ENCODE peak calls at places on chromosomes 2 and 18, in five cellular contexts. One of them, this sample, is unnamed.

GRCh38 chr2:60411295-60411694 is 142.2 kb downstream of the BCL11A start:
- DNase-seq in retinal pigment epithelial cell: no peak
- DNase-seq in activated B cell treated with CpG ODN at 0.5 μM for 24 hours: no peak
- DNase-seq in HFFc6: no peak
- DNase-seq in endodermal cell: no peak
- DNase-seq in this sample: no peak

GRCh38 chr2:217916504-217917254 is 86.1 kb downstream of the TNS1 start:
- DNase-seq in retinal pigment epithelial cell: no peak
- DNase-seq in activated B cell treated with CpG ODN at 0.5 μM for 24 hours: no peak
- DNase-seq in HFFc6: no peak
- DNase-seq in endodermal cell: no peak
- DNase-seq in this sample: no peak

GRCh38 chr2:17592731-17593409 is 52.4 kb downstream of the VSNL1 start:
- DNase-seq in retinal pigment epithelial cell: no peak
- DNase-seq in HFFc6: no peak
- DNase-seq in activated B cell treated with CpG ODN at 0.5 μM for 24 hours: no peak
- DNase-seq in endodermal cell: no peak
- DNase-seq in this sample: no peak

GRCh38 chr18:62505669-62506494 is 16.9 kb upstream of the ZCCHC2 start:
- DNase-seq in activated B cell treated with CpG ODN at 0.5 μM for 24 hours: no peak
- DNase-seq in retinal pigment epithelial cell: no peak
- DNase-seq in endodermal cell: no peak
- DNase-seq in HFFc6: no peak
- DNase-seq in this sample: no peak

GRCh38 chr2:209584915-209585314 is 161.1 kb downstream of the MAP2 start:
- DNase-seq in retinal pigment epithelial cell: no peak
- DNase-seq in activated B cell treated with CpG ODN at 0.5 μM for 24 hours: no peak
- DNase-seq in endodermal cell: no peak
- DNase-seq in HFFc6: no peak
- DNase-seq in this sample: no peak

GRCh38 chr2:158618859-158619490 is 162.2 kb downstream of the PKP4 start:
- DNase-seq in activated B cell treated with CpG ODN at 0.5 μM for 24 hours: no peak
- DNase-seq in endodermal cell: no peak
- DNase-seq in HFFc6: peak
- DNase-seq in retinal pigment epithelial cell: no peak
- DNase-seq in this sample: no peak

GRCh38 chr2:1152375-1152774 is 201.7 kb downstream of the SNTG2 start:
- DNase-seq in HFFc6: no peak
- DNase-seq in activated B cell treated with CpG ODN at 0.5 μM for 24 hours: no peak
- DNase-seq in endodermal cell: no peak
- DNase-seq in retinal pigment epithelial cell: no peak
- DNase-seq in this sample: no peak

GRCh38 chr2:236065756-236066155 is 102.4 kb downstream of the GBX2 start:
- DNase-seq in HFFc6: no peak
- DNase-seq in endodermal cell: no peak
- DNase-seq in retinal pigment epithelial cell: no peak
- DNase-seq in activated B cell treated with CpG ODN at 0.5 μM for 24 hours: no peak
- DNase-seq in this sample: no peak

GRCh38 chr18:11798271-11798670 is 52.9 kb upstream of the CHMP1B start:
- DNase-seq in activated B cell treated with CpG ODN at 0.5 μM for 24 hours: no peak
- DNase-seq in HFFc6: no peak
- DNase-seq in retinal pigment epithelial cell: no peak
- DNase-seq in endodermal cell: no peak
- DNase-seq in this sample: no peak

GRCh38 chr2:177147093-177147694 is 65.4 kb upstream of the HNRNPA3 start:
- DNase-seq in retinal pigment epithelial cell: no peak
- DNase-seq in HFFc6: peak
- DNase-seq in endodermal cell: no peak
- DNase-seq in activated B cell treated with CpG ODN at 0.5 μM for 24 hours: no peak
- DNase-seq in this sample: no peak

GRCh38 chr2:150676747-150677382 is 189.4 kb upstream of the RND3 start:
- DNase-seq in activated B cell treated with CpG ODN at 0.5 μM for 24 hours: no peak
- DNase-seq in HFFc6: no peak
- DNase-seq in retinal pigment epithelial cell: no peak
- DNase-seq in endodermal cell: peak
- DNase-seq in this sample: no peak

GRCh38 chr2:56337342-56337741 is 153.6 kb downstream of the CCDC85A start:
- DNase-seq in endodermal cell: no peak
- DNase-seq in activated B cell treated with CpG ODN at 0.5 μM for 24 hours: no peak
- DNase-seq in HFFc6: no peak
- DNase-seq in retinal pigment epithelial cell: no peak
- DNase-seq in this sample: no peak

GRCh38 chr2:85741811-85742507 is 11.8 kb upstream of the ATOH8 start:
- DNase-seq in HFFc6: peak
- DNase-seq in activated B cell treated with CpG ODN at 0.5 μM for 24 hours: no peak
- DNase-seq in endodermal cell: no peak
- DNase-seq in retinal pigment epithelial cell: peak
- DNase-seq in this sample: no peak

GRCh38 chr2:2840681-2841300 is 509.7 kb upstream of the MYT1L start:
- DNase-seq in HFFc6: no peak
- DNase-seq in activated B cell treated with CpG ODN at 0.5 μM for 24 hours: no peak
- DNase-seq in endodermal cell: no peak
- DNase-seq in retinal pigment epithelial cell: no peak
- DNase-seq in this sample: no peak

GRCh38 chr18:8519102-8519501 is 90.1 kb upstream of the RAB12 start:
- DNase-seq in activated B cell treated with CpG ODN at 0.5 μM for 24 hours: no peak
- DNase-seq in HFFc6: no peak
- DNase-seq in endodermal cell: no peak
- DNase-seq in retinal pigment epithelial cell: no peak
- DNase-seq in this sample: no peak

GRCh38 chr18:60880184-60880583 is 453.0 kb upstream of the CDH20 start:
- DNase-seq in HFFc6: no peak
- DNase-seq in activated B cell treated with CpG ODN at 0.5 μM for 24 hours: no peak
- DNase-seq in retinal pigment epithelial cell: no peak
- DNase-seq in endodermal cell: no peak
- DNase-seq in this sample: no peak

GRCh38 chr2:69636395-69636794 is 7.1 kb downstream of the AAK1 start:
- DNase-seq in retinal pigment epithelial cell: no peak
- DNase-seq in activated B cell treated with CpG ODN at 0.5 μM for 24 hours: no peak
- DNase-seq in HFFc6: no peak
- DNase-seq in endodermal cell: no peak
- DNase-seq in this sample: no peak

GRCh38 chr18:79259218-79259617 is 136.5 kb upstream of the NFATC1 start:
- DNase-seq in retinal pigment epithelial cell: no peak
- DNase-seq in endodermal cell: no peak
- DNase-seq in activated B cell treated with CpG ODN at 0.5 μM for 24 hours: no peak
- DNase-seq in HFFc6: no peak
- DNase-seq in this sample: no peak

GRCh38 chr2:47033102-47033880 is 117.7 kb upstream of the MCFD2 start:
- DNase-seq in retinal pigment epithelial cell: no peak
- DNase-seq in HFFc6: no peak
- DNase-seq in endodermal cell: peak
- DNase-seq in activated B cell treated with CpG ODN at 0.5 μM for 24 hours: no peak
- DNase-seq in this sample: no peak

GRCh38 chr2:206989306-206989705 is 50.0 kb downstream of the CPO start:
- DNase-seq in endodermal cell: peak
- DNase-seq in retinal pigment epithelial cell: no peak
- DNase-seq in HFFc6: no peak
- DNase-seq in activated B cell treated with CpG ODN at 0.5 μM for 24 hours: no peak
- DNase-seq in this sample: peak

GRCh38 chr2:17539596-17539992 is 902 bp upstream of the VSNL1 start:
- DNase-seq in retinal pigment epithelial cell: no peak
- DNase-seq in activated B cell treated with CpG ODN at 0.5 μM for 24 hours: no peak
- DNase-seq in HFFc6: no peak
- DNase-seq in endodermal cell: peak
- DNase-seq in this sample: no peak

GRCh38 chr2:210459925-210460862 is 16.4 kb downstream of the LANCL1 start:
- DNase-seq in activated B cell treated with CpG ODN at 0.5 μM for 24 hours: no peak
- DNase-seq in retinal pigment epithelial cell: no peak
- DNase-seq in HFFc6: no peak
- DNase-seq in endodermal cell: no peak
- DNase-seq in this sample: no peak

GRCh38 chr2:132623096-132623839 is 46.7 kb downstream of the LYPD1 start:
- DNase-seq in HFFc6: peak
- DNase-seq in activated B cell treated with CpG ODN at 0.5 μM for 24 hours: no peak
- DNase-seq in retinal pigment epithelial cell: no peak
- DNase-seq in endodermal cell: no peak
- DNase-seq in this sample: no peak

DNA sequence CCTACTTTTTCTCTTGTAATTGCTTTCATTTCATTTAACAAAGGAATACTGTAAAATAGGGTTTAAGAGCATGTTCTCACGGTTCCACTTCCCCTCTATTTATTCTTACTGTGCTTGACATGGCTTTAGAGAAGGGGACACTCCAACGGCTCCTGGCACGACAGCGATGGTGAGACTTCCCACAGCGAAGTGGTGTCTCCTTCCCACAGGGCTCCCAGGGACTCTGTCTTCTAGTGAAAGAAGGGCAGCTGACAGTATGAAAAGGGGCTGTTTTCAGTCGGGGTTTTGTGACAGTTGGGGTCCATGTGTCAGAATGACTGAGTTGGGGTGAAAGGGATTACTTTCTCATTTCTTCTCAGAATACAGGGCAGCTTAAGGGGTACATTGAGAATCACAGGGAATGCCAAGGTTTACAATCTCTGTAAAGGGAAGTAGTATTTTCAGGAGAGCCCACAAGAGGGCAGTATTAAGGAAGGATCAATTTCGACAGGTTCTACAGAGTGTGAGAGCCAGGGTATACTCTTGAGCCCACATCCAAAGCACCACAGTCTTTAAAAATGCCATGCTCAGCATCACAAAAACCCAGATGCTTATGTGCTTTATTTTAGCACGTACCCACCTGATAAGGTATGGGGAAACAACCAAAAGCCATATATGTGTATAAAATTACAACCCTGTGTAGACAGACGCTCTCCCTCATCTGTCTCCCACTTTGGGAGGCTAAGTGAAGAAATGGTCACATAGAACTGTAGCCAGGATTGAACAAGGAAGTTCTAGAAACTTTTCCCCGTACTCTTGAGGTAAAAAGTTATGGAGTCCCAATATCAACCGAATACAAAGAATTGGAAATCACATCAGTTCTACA is 31.3 kb upstream of the RAPGEF4 start:
- DNase-seq in retinal pigment epithelial cell: no peak
- DNase-seq in endodermal cell: peak
- DNase-seq in activated B cell treated with CpG ODN at 0.5 μM for 24 hours: no peak
- DNase-seq in HFFc6: peak
- DNase-seq in this sample: no peak
- TF ChIP-seq CTCF in retinal pigment epithelial cell: peak
- TF ChIP-seq CTCF in endodermal cell: peak
- TF ChIP-seq CTCF in activated B cell treated with CpG ODN at 0.5 μM for 24 hours: no peak
- TF ChIP-seq CTCF in HFFc6: peak
- TF ChIP-seq CTCF in this sample: peak

DNA sequence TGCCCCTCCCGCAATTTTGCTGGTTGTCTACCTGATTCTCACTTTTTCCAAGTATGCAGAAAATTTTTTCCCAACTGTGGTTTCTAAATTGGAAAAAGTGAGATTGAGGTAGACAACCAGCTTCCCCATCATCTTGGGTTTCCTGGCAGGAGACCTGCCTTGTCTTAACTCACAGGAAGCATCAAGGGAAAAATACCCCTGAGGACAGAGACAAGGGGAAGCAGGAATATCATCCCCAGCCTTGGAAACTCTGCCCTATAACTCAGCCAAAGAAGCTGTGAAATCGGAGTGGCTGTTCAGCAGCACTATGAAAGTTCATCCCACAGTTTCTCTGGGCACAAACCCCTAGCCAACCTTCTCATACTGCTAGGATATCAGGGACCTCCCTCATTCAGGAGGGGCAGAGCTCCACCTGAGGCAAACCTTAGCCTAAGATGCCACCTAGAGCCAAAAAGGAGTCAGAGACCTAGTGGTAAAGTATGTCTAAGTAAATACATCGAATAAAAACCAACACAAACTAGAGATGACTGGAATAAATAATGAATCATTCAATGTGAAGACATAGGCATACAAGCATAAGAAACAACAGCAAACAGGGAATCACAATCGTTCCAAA is 68.2 kb downstream of the ZSWIM2 start:
- DNase-seq in activated B cell treated with CpG ODN at 0.5 μM for 24 hours: no peak
- DNase-seq in retinal pigment epithelial cell: no peak
- DNase-seq in HFFc6: peak
- DNase-seq in endodermal cell: peak
- DNase-seq in this sample: no peak
- TF ChIP-seq CTCF in activated B cell treated with CpG ODN at 0.5 μM for 24 hours: no peak
- TF ChIP-seq CTCF in retinal pigment epithelial cell: peak
- TF ChIP-seq CTCF in HFFc6: no peak
- TF ChIP-seq CTCF in endodermal cell: peak
- TF ChIP-seq CTCF in this sample: peak

DNA sequence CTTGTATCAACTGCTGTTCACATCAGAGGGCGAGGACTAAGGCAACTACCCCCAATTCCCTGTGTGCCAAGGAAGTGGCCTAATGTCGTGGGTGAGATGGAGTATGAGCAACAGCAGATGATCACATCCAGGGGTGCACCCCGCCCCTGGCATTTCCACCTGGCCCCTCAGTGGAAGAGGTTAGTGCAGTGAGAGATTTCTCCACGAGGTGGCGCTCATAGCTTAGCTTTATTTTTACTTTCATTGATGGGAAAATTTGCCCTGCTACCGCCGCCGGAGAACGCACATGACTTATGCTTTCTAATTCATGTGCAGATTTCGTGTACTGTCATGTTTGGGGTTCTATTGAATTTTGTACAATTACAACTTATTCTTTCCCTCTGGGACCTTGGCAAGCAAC is 470.6 kb upstream of the MEX3C start:
- DNase-seq in HFFc6: peak
- DNase-seq in activated B cell treated with CpG ODN at 0.5 μM for 24 hours: no peak
- DNase-seq in retinal pigment epithelial cell: no peak
- DNase-seq in endodermal cell: peak
- DNase-seq in this sample: peak
- TF ChIP-seq CTCF in HFFc6: peak
- TF ChIP-seq CTCF in activated B cell treated with CpG ODN at 0.5 μM for 24 hours: no peak
- TF ChIP-seq CTCF in retinal pigment epithelial cell: peak
- TF ChIP-seq CTCF in endodermal cell: peak
- TF ChIP-seq CTCF in this sample: peak

GRCh38 chr2:142689206-142689605 is 188.3 kb upstream of the KYNU start:
- DNase-seq in retinal pigment epithelial cell: no peak
- DNase-seq in endodermal cell: no peak
- DNase-seq in activated B cell treated with CpG ODN at 0.5 μM for 24 hours: no peak
- DNase-seq in HFFc6: no peak
- DNase-seq in this sample: no peak

GRCh38 chr2:142694282-142694681 is 183.2 kb upstream of the KYNU start:
- DNase-seq in HFFc6: no peak
- DNase-seq in activated B cell treated with CpG ODN at 0.5 μM for 24 hours: no peak
- DNase-seq in endodermal cell: no peak
- DNase-seq in retinal pigment epithelial cell: no peak
- DNase-seq in this sample: no peak

GRCh38 chr2:142687509-142687908 is 190.0 kb upstream of the KYNU start:
- DNase-seq in endodermal cell: no peak
- DNase-seq in HFFc6: no peak
- DNase-seq in retinal pigment epithelial cell: no peak
- DNase-seq in activated B cell treated with CpG ODN at 0.5 μM for 24 hours: no peak
- DNase-seq in this sample: no peak

GRCh38 chr2:142693171-142693950 is 184.1 kb upstream of the KYNU start:
- DNase-seq in endodermal cell: peak
- DNase-seq in retinal pigment epithelial cell: no peak
- DNase-seq in activated B cell treated with CpG ODN at 0.5 μM for 24 hours: no peak
- DNase-seq in HFFc6: no peak
- DNase-seq in this sample: no peak
- TF ChIP-seq CTCF in endodermal cell: no peak
- TF ChIP-seq CTCF in retinal pigment epithelial cell: no peak
- TF ChIP-seq CTCF in activated B cell treated with CpG ODN at 0.5 μM for 24 hours: no peak
- TF ChIP-seq CTCF in HFFc6: no peak
- TF ChIP-seq CTCF in this sample: no peak

GRCh38 chr2:161992526-161992925 is 81.5 kb downstream of the DPP4 start:
- DNase-seq in retinal pigment epithelial cell: no peak
- DNase-seq in HFFc6: no peak
- DNase-seq in endodermal cell: no peak
- DNase-seq in activated B cell treated with CpG ODN at 0.5 μM for 24 hours: no peak
- DNase-seq in this sample: no peak
- TF ChIP-seq CTCF in retinal pigment epithelial cell: no peak
- TF ChIP-seq CTCF in HFFc6: no peak
- TF ChIP-seq CTCF in endodermal cell: no peak
- TF ChIP-seq CTCF in activated B cell treated with CpG ODN at 0.5 μM for 24 hours: no peak
- TF ChIP-seq CTCF in this sample: no peak